ENCODE peak calls at places on chromosomes 7 and 10, in six cellular contexts. L is OCI-LY7; P is CD8-positive, alpha-beta T cell; M is caudate nucleus; F is aorta; H is neuronal stem cell. S is an unnamed sample.

GRCh38 chr10:101441539-101442455 is 87.8 kb downstream of the BTRC start:
- DNase-seq in H (peak), P (no peak), M (peak), F (no peak), L (peak), S (no peak)

GRCh38 chr10:130454543-130455000 is 318.4 kb downstream of the GLRX3 start:
- DNase-seq in M (no peak), F (no peak), L (no peak), H (no peak), P (no peak), S (no peak)

GRCh38 chr10:2619927-2620326 is 447.4 kb upstream of the PFKP start:
- DNase-seq in F (no peak), M (no peak), H (no peak), P (no peak), L (no peak), S (no peak)

GRCh38 chr10:34494012-34494411 is 321.1 kb downstream of the PARD3 start:
- DNase-seq in L (no peak), H (no peak), P (no peak), F (no peak), M (no peak), S (no peak)

GRCh38 chr7:92255308-92255707 is 9.5 kb downstream of the ANKIB1 start:
- DNase-seq in L (no peak), H (no peak), P (no peak), F (peak), M (no peak), S (no peak)

GRCh38 chr10:130336612-130337304 is 200.6 kb downstream of the GLRX3 start:
- DNase-seq in F (no peak), H (no peak), M (no peak), P (no peak), L (no peak), S (no peak)

GRCh38 chr7:47988496-47989386 is 9.3 kb upstream of the HUS1 start:
- DNase-seq in M (no peak), H (no peak), P (no peak), F (no peak), L (peak), S (no peak)

GRCh38 chr7:12709731-12710502 is 22.5 kb downstream of the ARL4A start:
- DNase-seq in F (no peak), M (no peak), L (no peak), H (no peak), P (no peak), S (no peak)

GRCh38 chr10:22824984-22825383 is 102.9 kb upstream of the ARMC3 start:
- DNase-seq in M (no peak), P (no peak), F (no peak), L (no peak), H (no peak), S (no peak)

GRCh38 chr10:78272329-78272728 is 238.7 kb downstream of the RPS24 start:
- DNase-seq in P (no peak), H (no peak), L (no peak), F (no peak), M (no peak), S (no peak)

DNA sequence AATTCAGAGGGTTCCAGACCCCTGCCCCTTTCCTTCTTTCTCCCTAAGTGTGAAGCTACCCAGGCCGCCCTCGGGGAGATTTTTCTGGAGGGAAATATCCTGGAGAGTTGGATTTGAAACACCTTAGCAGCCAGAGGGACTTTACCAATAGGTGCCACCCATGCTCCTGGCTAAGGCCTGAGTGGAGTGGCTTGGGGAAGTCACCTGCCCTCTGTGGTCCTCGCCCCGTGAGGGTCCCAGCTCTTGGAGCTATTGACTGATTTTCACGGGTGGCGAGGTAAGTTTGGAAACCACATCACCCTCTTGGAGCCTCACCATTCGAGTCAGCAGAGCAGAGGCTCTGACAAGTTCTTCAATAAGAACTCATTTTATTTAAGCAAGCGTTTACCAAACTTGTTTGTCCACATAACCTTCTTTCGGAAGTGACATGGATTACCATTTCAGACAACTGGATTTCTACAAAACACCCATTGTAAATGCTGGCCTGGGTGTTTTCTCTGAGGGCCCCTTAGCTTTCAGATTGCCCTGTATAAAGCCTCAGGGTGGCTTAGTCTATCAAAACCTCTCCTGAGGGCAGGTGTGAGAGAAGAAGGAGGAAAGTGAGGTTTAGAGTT is 20.4 kb downstream of the AQP1 start:
- DNase-seq in F (no peak), P (no peak), M (no peak), H (no peak), L (no peak), S (no peak)
- H3K27ac ChIP-seq in F (no peak), P (no peak), M (no peak), H (no peak), L (no peak), S (no peak)

DNA sequence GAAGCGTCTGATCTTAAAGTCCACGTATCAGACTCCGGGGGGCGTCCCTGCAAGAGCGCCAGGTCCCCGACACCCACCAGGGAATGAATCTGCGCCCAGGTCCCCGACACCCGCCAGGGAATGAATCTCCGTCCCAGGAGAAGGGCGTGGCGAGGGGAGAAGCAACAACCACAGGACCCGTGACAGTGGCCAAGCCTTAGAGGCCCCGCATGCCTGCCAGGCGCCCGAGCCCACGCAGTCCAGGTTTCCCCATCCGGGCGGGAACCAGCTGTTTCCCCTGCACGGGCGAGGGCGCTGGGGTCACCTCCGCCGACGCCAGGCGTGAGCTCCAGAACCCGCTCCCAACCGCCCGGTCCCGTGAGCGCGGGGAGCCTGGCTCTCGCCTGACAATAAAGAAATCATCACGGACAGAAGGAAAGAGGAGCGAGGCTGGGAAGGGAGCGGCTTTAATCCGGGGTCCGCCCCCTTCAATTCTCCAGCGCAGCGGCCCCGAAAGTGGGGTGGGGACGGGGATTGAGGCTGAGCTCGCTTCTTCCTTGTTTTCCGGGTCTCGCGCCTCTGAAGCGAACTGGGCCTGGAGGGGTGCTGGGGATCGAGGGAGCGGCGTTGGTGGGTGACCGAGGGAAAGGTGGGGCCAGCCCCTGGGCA is 29.0 kb upstream of the BMS1 start:
- DNase-seq in P (no peak), F (peak), H (peak), L (no peak), M (no peak), S (no peak)
- H3K27ac ChIP-seq in P (no peak), F (no peak), H (no peak), L (no peak), M (no peak), S (no peak)

DNA sequence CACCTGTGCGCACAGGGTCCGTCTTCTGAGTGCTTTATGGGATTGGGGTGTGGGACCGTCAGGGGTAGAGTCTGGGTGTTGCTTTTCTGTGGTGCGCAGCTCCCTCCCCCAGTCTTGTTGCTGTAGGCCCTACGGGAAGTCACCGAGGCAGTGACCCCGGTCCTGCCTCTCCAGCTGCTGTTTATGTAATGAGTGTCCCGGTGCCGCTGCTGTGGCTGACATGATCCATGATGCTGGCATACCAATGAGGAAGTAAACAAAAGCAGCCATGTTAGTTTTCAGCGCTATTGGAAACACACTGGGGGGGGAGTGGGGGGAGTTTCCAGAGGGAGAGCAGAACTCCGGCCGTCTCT is 1.1 kb downstream of the TRIM8 start:
- DNase-seq in M (peak), P (peak), H (peak), L (peak), F (peak), S (peak)
- H3K27ac ChIP-seq in M (peak), P (peak), H (no peak), L (peak), F (peak), S (peak)

GRCh38 chr10:119893845-119894427 is 1.4 kb downstream of the SEC23IP start:
- DNase-seq in L (no peak), H (no peak), F (no peak), P (no peak), M (no peak), S (no peak)

GRCh38 chr10:119897366-119897765 is 4.8 kb downstream of the SEC23IP start:
- DNase-seq in P (no peak), H (no peak), L (no peak), F (no peak), M (no peak), S (no peak)

GRCh38 chr10:119898577-119898976 is 6.0 kb downstream of the SEC23IP start:
- DNase-seq in L (no peak), M (no peak), H (no peak), F (no peak), P (no peak), S (no peak)

GRCh38 chr10:119896061-119896655 is 3.6 kb downstream of the SEC23IP start:
- DNase-seq in H (no peak), F (no peak), P (no peak), M (no peak), L (no peak), S (no peak)

DNA sequence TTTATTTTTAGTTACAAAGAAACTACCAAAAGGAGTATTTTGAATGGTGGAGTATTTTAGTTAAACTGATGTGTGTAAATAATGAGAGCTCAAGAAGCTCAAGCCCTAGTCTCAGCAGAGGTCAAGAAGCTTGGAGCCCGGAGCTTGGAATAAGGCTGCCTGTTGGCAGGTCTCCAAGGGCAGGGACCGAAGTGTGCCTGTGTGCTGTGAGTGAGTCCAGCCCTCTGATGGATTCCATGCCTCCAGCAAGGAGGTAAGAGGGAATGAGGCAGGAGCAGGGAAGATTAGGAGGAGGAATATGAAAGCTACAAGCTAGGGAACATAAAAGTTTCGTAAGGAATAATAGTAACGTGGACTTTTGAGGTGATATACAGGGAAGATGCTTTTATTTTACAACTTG is 4.4 kb downstream of the SEC23IP start:
- DNase-seq in F (peak), M (no peak), H (no peak), P (no peak), L (no peak), S (no peak)
- H3K27ac ChIP-seq in F (no peak), M (no peak), H (no peak), P (no peak), L (no peak), S (no peak)

S was measured in CD4-positive, alpha-beta T cell.